ENCODE peak calls at places on chromosomes 16 and 17, in six cellular contexts. One of them, this sample, is unnamed.
A peak's percentile ranks its signal among the peaks of the same experiment; 100 is the strongest.

GRCh38 chr16:34050787-34051320 is 591.4 kb downstream of the TP53TG3F start:
- DNase-seq in psoas muscle: no peak
- DNase-seq in heart left ventricle: no peak
- DNase-seq in CD4-positive, alpha-beta memory T cell: no peak
- DNase-seq in tibial nerve: no peak
- DNase-seq in effector memory CD4-positive, alpha-beta T cell: no peak
- DNase-seq in this sample: no peak

GRCh38 chr17:61904094-61904710 is 23.6 kb downstream of the INTS2 start:
- DNase-seq in heart left ventricle: no peak
- DNase-seq in CD4-positive, alpha-beta memory T cell: peak; percentile 52
- DNase-seq in psoas muscle: no peak
- DNase-seq in effector memory CD4-positive, alpha-beta T cell: no peak
- DNase-seq in tibial nerve: no peak
- DNase-seq in this sample: no peak

GRCh38 chr17:49928126-49928800 is 40.7 kb upstream of the DLX4 start:
- DNase-seq in psoas muscle: no peak
- DNase-seq in tibial nerve: no peak
- DNase-seq in effector memory CD4-positive, alpha-beta T cell: no peak
- DNase-seq in heart left ventricle: no peak
- DNase-seq in CD4-positive, alpha-beta memory T cell: no peak
- DNase-seq in this sample: no peak

GRCh38 chr16:21982108-21982507 is 18.8 kb downstream of the PDZD9 start:
- DNase-seq in tibial nerve: no peak
- DNase-seq in heart left ventricle: no peak
- DNase-seq in effector memory CD4-positive, alpha-beta T cell: no peak
- DNase-seq in CD4-positive, alpha-beta memory T cell: no peak
- DNase-seq in psoas muscle: no peak
- DNase-seq in this sample: no peak

GRCh38 chr17:6330936-6331335 is 104.0 kb downstream of the AIPL1 start:
- DNase-seq in tibial nerve: no peak
- DNase-seq in psoas muscle: no peak
- DNase-seq in CD4-positive, alpha-beta memory T cell: no peak
- DNase-seq in heart left ventricle: no peak
- DNase-seq in effector memory CD4-positive, alpha-beta T cell: no peak
- DNase-seq in this sample: no peak

GRCh38 chr17:64020068-64020766 is at the start of gene ICAM2:
- DNase-seq in psoas muscle: peak; percentile 78
- DNase-seq in tibial nerve: no peak
- DNase-seq in heart left ventricle: peak; percentile 81
- DNase-seq in effector memory CD4-positive, alpha-beta T cell: peak; percentile 93
- DNase-seq in CD4-positive, alpha-beta memory T cell: peak; percentile 98
- DNase-seq in this sample: no peak

GRCh38 chr17:63024716-63025115 is 58.7 kb downstream of the TANC2 start:
- DNase-seq in effector memory CD4-positive, alpha-beta T cell: no peak
- DNase-seq in CD4-positive, alpha-beta memory T cell: no peak
- DNase-seq in psoas muscle: no peak
- DNase-seq in tibial nerve: no peak
- DNase-seq in heart left ventricle: no peak
- DNase-seq in this sample: no peak

GRCh38 chr17:6279659-6280058 is 155.3 kb downstream of the AIPL1 start:
- DNase-seq in psoas muscle: no peak
- DNase-seq in tibial nerve: no peak
- DNase-seq in effector memory CD4-positive, alpha-beta T cell: no peak
- DNase-seq in CD4-positive, alpha-beta memory T cell: no peak
- DNase-seq in heart left ventricle: no peak
- DNase-seq in this sample: no peak

DNA sequence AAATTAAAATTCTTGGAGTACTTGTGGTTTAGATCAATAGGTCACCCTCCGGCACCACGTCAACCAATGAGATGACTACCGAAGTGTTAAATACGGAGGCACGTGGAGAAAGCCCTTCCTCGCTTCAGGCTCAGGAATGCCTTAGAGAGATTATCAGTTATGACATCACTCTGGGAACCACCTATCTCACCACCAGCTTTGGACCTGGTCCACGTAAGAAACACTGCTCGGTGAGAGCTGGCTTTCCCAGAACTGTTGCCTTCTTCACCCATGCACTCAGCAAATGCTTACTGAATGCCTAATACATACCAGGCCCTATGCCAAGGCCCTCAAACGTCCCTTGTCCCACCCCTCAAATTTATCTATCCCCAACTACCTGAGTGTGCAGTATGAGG is 71.3 kb downstream of the SMG6 start:
- DNase-seq in CD4-positive, alpha-beta memory T cell: no peak
- DNase-seq in tibial nerve: no peak
- DNase-seq in heart left ventricle: no peak
- DNase-seq in effector memory CD4-positive, alpha-beta T cell: no peak
- DNase-seq in psoas muscle: no peak
- DNase-seq in this sample: no peak
- H3K4me1 ChIP-seq in CD4-positive, alpha-beta memory T cell: no peaks in the 10 kb centered on the region
- H3K4me1 ChIP-seq in tibial nerve: peaks cover 76% of the 10 kb centered on the region
- H3K4me1 ChIP-seq in heart left ventricle: peaks cover 57% of the 10 kb centered on the region
- H3K4me1 ChIP-seq in effector memory CD4-positive, alpha-beta T cell: no peaks in the 10 kb centered on the region
- H3K4me1 ChIP-seq in psoas muscle: peaks cover 50% of the 10 kb centered on the region
- H3K4me1 ChIP-seq in this sample: no peaks in the 10 kb centered on the region

GRCh38 chr16:73065617-73066313 is 17.8 kb upstream of the ZFHX3 start:
- DNase-seq in effector memory CD4-positive, alpha-beta T cell: no peak
- DNase-seq in tibial nerve: peak; percentile 50
- DNase-seq in CD4-positive, alpha-beta memory T cell: no peak
- DNase-seq in heart left ventricle: peak; percentile 46
- DNase-seq in psoas muscle: peak; percentile 73
- DNase-seq in this sample: peak; percentile 79
- H3K4me1 ChIP-seq in effector memory CD4-positive, alpha-beta T cell: no peaks in the 10 kb centered on the region
- H3K4me1 ChIP-seq in tibial nerve: peaks cover 88% of the 10 kb centered on the region
- H3K4me1 ChIP-seq in CD4-positive, alpha-beta memory T cell: no peaks in the 10 kb centered on the region
- H3K4me1 ChIP-seq in heart left ventricle: peaks cover 60% of the 10 kb centered on the region
- H3K4me1 ChIP-seq in psoas muscle: peaks cover 53% of the 10 kb centered on the region
- H3K4me1 ChIP-seq in this sample: peaks cover 4% of the 10 kb centered on the region

GRCh38 chr16:70743791-70744190 is 57.2 kb downstream of the VAC14 start:
- DNase-seq in effector memory CD4-positive, alpha-beta T cell: no peak
- DNase-seq in psoas muscle: no peak
- DNase-seq in tibial nerve: no peak
- DNase-seq in heart left ventricle: no peak
- DNase-seq in CD4-positive, alpha-beta memory T cell: no peak
- DNase-seq in this sample: no peak

GRCh38 chr16:70740919-70741778 is 55.3 kb upstream of the MTSS2 start:
- DNase-seq in psoas muscle: no peak
- DNase-seq in tibial nerve: no peak
- DNase-seq in heart left ventricle: no peak
- DNase-seq in effector memory CD4-positive, alpha-beta T cell: no peak
- DNase-seq in CD4-positive, alpha-beta memory T cell: no peak
- DNase-seq in this sample: no peak

GRCh38 chr16:70739389-70739788 is 53.5 kb upstream of the MTSS2 start:
- DNase-seq in effector memory CD4-positive, alpha-beta T cell: no peak
- DNase-seq in CD4-positive, alpha-beta memory T cell: no peak
- DNase-seq in heart left ventricle: no peak
- DNase-seq in tibial nerve: no peak
- DNase-seq in psoas muscle: no peak
- DNase-seq in this sample: no peak

GRCh38 chr16:70740174-70740918 is 54.5 kb upstream of the MTSS2 start:
- DNase-seq in tibial nerve: no peak
- DNase-seq in psoas muscle: no peak
- DNase-seq in heart left ventricle: no peak
- DNase-seq in CD4-positive, alpha-beta memory T cell: no peak
- DNase-seq in effector memory CD4-positive, alpha-beta T cell: no peak
- DNase-seq in this sample: no peak

GRCh38 chr16:70741779-70742125 is 55.9 kb upstream of the MTSS2 start:
- DNase-seq in tibial nerve: no peak
- DNase-seq in psoas muscle: no peak
- DNase-seq in effector memory CD4-positive, alpha-beta T cell: no peak
- DNase-seq in heart left ventricle: no peak
- DNase-seq in CD4-positive, alpha-beta memory T cell: no peak
- DNase-seq in this sample: no peak
- H3K4me1 ChIP-seq in tibial nerve: peaks cover 52% of the 10 kb centered on the region
- H3K4me1 ChIP-seq in psoas muscle: peaks cover 46% of the 10 kb centered on the region
- H3K4me1 ChIP-seq in effector memory CD4-positive, alpha-beta T cell: peaks cover 13% of the 10 kb centered on the region
- H3K4me1 ChIP-seq in heart left ventricle: peaks cover 54% of the 10 kb centered on the region
- H3K4me1 ChIP-seq in CD4-positive, alpha-beta memory T cell: peaks cover 22% of the 10 kb centered on the region
- H3K4me1 ChIP-seq in this sample: no peaks in the 10 kb centered on the region

GRCh38 chr17:38431343-38432145 is 3.3 kb downstream of the ARHGAP23 start:
- DNase-seq in psoas muscle: no peak
- DNase-seq in effector memory CD4-positive, alpha-beta T cell: no peak
- DNase-seq in CD4-positive, alpha-beta memory T cell: no peak
- DNase-seq in heart left ventricle: no peak
- DNase-seq in tibial nerve: no peak
- DNase-seq in this sample: no peak
- H3K4me1 ChIP-seq in psoas muscle: peaks cover 32% of the 10 kb centered on the region
- H3K4me1 ChIP-seq in effector memory CD4-positive, alpha-beta T cell: peaks cover 11% of the 10 kb centered on the region
- H3K4me1 ChIP-seq in CD4-positive, alpha-beta memory T cell: peaks cover 10% of the 10 kb centered on the region
- H3K4me1 ChIP-seq in heart left ventricle: peaks cover 61% of the 10 kb centered on the region
- H3K4me1 ChIP-seq in tibial nerve: peaks cover 91% of the 10 kb centered on the region
- H3K4me1 ChIP-seq in this sample: peaks cover 2% of the 10 kb centered on the region

DNA sequence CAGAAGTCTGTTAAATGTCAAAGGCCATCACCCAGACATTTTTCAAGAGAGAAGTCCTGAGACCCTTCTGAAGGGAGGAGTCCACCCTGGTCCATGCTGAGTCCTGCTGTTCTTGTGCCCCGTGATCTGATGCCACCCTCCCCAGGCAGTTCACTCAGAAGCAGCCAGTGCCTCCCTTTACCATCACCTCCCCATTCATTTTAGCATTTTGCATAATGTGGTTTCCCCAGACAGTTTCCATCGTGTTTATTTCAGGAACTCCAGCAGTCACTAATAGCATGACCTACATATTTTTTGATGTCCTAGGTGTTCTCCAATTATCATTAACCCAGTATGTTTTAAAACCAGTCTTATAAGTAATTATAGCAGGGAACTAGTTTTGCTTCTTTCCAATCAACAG is 353.0 kb upstream of the CDH5 start:
- DNase-seq in effector memory CD4-positive, alpha-beta T cell: no peak
- DNase-seq in heart left ventricle: no peak
- DNase-seq in psoas muscle: no peak
- DNase-seq in CD4-positive, alpha-beta memory T cell: no peak
- DNase-seq in tibial nerve: no peak
- DNase-seq in this sample: no peak
- H3K4me1 ChIP-seq in effector memory CD4-positive, alpha-beta T cell: no peaks in the 10 kb centered on the region
- H3K4me1 ChIP-seq in heart left ventricle: no peaks in the 10 kb centered on the region
- H3K4me1 ChIP-seq in psoas muscle: no peaks in the 10 kb centered on the region
- H3K4me1 ChIP-seq in CD4-positive, alpha-beta memory T cell: no peaks in the 10 kb centered on the region
- H3K4me1 ChIP-seq in tibial nerve: no peaks in the 10 kb centered on the region
- H3K4me1 ChIP-seq in this sample: no peaks in the 10 kb centered on the region

GRCh38 chr17:65547253-65547670 is 14.2 kb downstream of the AXIN2 start:
- DNase-seq in heart left ventricle: peak; percentile 51
- DNase-seq in tibial nerve: no peak
- DNase-seq in effector memory CD4-positive, alpha-beta T cell: no peak
- DNase-seq in psoas muscle: peak; percentile 86
- DNase-seq in CD4-positive, alpha-beta memory T cell: peak; percentile 31
- DNase-seq in this sample: peak; percentile 32
- H3K4me1 ChIP-seq in heart left ventricle: peaks cover 63% of the 10 kb centered on the region
- H3K4me1 ChIP-seq in tibial nerve: peaks cover 51% of the 10 kb centered on the region
- H3K4me1 ChIP-seq in effector memory CD4-positive, alpha-beta T cell: peaks cover 9% of the 10 kb centered on the region
- H3K4me1 ChIP-seq in psoas muscle: peaks cover 78% of the 10 kb centered on the region
- H3K4me1 ChIP-seq in CD4-positive, alpha-beta memory T cell: peaks cover 51% of the 10 kb centered on the region
- H3K4me1 ChIP-seq in this sample: peaks cover 7% of the 10 kb centered on the region

GRCh38 chr16:73025111-73025505 is 22.8 kb downstream of the ZFHX3 start:
- DNase-seq in tibial nerve: no peak
- DNase-seq in psoas muscle: no peak
- DNase-seq in CD4-positive, alpha-beta memory T cell: no peak
- DNase-seq in effector memory CD4-positive, alpha-beta T cell: no peak
- DNase-seq in heart left ventricle: peak; percentile 42
- DNase-seq in this sample: no peak

GRCh38 chr16:73026754-73027654 is 20.9 kb downstream of the ZFHX3 start:
- DNase-seq in psoas muscle: no peak
- DNase-seq in CD4-positive, alpha-beta memory T cell: no peak
- DNase-seq in heart left ventricle: no peak
- DNase-seq in effector memory CD4-positive, alpha-beta T cell: no peak
- DNase-seq in tibial nerve: no peak
- DNase-seq in this sample: no peak

GRCh38 chr16:73023752-73024570 is 24.0 kb downstream of the ZFHX3 start:
- DNase-seq in effector memory CD4-positive, alpha-beta T cell: no peak
- DNase-seq in psoas muscle: no peak
- DNase-seq in CD4-positive, alpha-beta memory T cell: no peak
- DNase-seq in tibial nerve: no peak
- DNase-seq in heart left ventricle: no peak
- DNase-seq in this sample: no peak

GRCh38 chr16:73024571-73025105 is 23.3 kb downstream of the ZFHX3 start:
- DNase-seq in psoas muscle: no peak
- DNase-seq in heart left ventricle: no peak
- DNase-seq in tibial nerve: no peak
- DNase-seq in effector memory CD4-positive, alpha-beta T cell: no peak
- DNase-seq in CD4-positive, alpha-beta memory T cell: no peak
- DNase-seq in this sample: no peak

GRCh38 chr16:73025506-73026131 is 22.3 kb downstream of the ZFHX3 start:
- DNase-seq in heart left ventricle: no peak
- DNase-seq in effector memory CD4-positive, alpha-beta T cell: no peak
- DNase-seq in tibial nerve: no peak
- DNase-seq in psoas muscle: peak; percentile 64
- DNase-seq in CD4-positive, alpha-beta memory T cell: no peak
- DNase-seq in this sample: no peak
- H3K4me1 ChIP-seq in heart left ventricle: peaks cover 57% of the 10 kb centered on the region
- H3K4me1 ChIP-seq in effector memory CD4-positive, alpha-beta T cell: no peaks in the 10 kb centered on the region
- H3K4me1 ChIP-seq in tibial nerve: peaks cover 63% of the 10 kb centered on the region
- H3K4me1 ChIP-seq in psoas muscle: peaks cover 82% of the 10 kb centered on the region
- H3K4me1 ChIP-seq in CD4-positive, alpha-beta memory T cell: no peaks in the 10 kb centered on the region
- H3K4me1 ChIP-seq in this sample: peaks cover 4% of the 10 kb centered on the region

DNA sequence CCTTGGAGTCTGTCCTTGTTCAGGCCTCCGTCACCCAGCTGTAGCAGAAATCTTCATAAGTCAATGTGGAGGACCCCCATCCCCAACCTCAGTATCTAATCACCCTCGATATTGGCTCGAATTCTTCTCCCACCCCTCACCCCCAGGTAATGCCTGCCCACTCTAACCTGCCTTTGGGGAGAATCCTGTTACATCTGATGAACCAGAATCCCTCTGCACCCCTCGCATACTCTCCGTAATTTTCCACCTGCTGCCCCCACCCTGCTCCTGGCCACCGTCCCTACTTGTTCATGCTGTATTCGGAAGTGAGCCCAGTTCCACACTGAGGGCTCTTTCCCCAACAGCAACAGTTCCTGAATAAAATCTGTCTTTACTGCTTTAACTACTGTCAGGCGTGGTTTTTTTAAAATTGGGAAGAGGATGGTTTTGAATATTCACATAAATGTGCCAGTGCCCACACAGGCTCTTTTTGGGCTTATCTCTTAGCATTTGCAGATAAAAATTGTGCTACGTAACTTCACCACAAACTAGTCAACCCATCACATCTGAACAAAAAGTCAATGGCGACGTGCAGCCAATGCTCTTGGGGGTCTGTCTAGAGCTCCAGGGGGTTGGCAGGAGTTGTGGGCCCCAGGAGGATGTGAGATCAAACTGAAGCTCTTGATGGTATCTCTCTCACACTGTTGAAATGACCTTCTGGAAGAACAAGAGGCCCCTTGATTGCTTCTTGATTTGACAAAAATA is 73.7 kb downstream of the NETO2 start:
- DNase-seq in psoas muscle: no peak
- DNase-seq in heart left ventricle: no peak
- DNase-seq in CD4-positive, alpha-beta memory T cell: no peak
- DNase-seq in effector memory CD4-positive, alpha-beta T cell: no peak
- DNase-seq in tibial nerve: no peak
- DNase-seq in this sample: no peak
- H3K4me1 ChIP-seq in psoas muscle: no peaks in the 10 kb centered on the region
- H3K4me1 ChIP-seq in heart left ventricle: no peaks in the 10 kb centered on the region
- H3K4me1 ChIP-seq in CD4-positive, alpha-beta memory T cell: no peaks in the 10 kb centered on the region
- H3K4me1 ChIP-seq in effector memory CD4-positive, alpha-beta T cell: no peaks in the 10 kb centered on the region
- H3K4me1 ChIP-seq in tibial nerve: no peaks in the 10 kb centered on the region
- H3K4me1 ChIP-seq in this sample: no peaks in the 10 kb centered on the region

This sample was measured in aorta.